ENCODE peak calls at places on chromosomes 7 and 10, in six cellular contexts. A is adrenal gland, B is NCI-H1092 treated with DMSO at 0.1 percent for 48 hours, P is EL, S is tibial nerve, G is NAMALWA. Q is an unnamed sample.
A peak's percentile ranks its signal among the peaks of the same experiment; 100 is the strongest.

GRCh38 chr10:43160067-43160918 is 22.0 kb downstream of the CSGALNACT2 start:
- DNase-seq in A (no peak), B (no peak), P (peak; percentile 77), S (no peak), G (no peak), Q (no peak)

GRCh38 chr7:136911362-136911761 is 42.9 kb downstream of the CHRM2 start:
- DNase-seq in A (no peak), B (no peak), P (peak; percentile 50), S (no peak), G (no peak), Q (no peak)

GRCh38 chr7:117775826-117776623 is 97.2 kb downstream of the CTTNBP2 start:
- DNase-seq in A (no peak), B (no peak), P (no peak), S (no peak), G (no peak), Q (peak; percentile 37)

GRCh38 chr7:98733036-98733435 is 116.0 kb downstream of the NPTX2 start:
- DNase-seq in A (peak; percentile 53), B (peak; percentile 2), P (peak; percentile 38), S (no peak), G (peak; percentile 93), Q (peak; percentile 77)

GRCh38 chr7:50308301-50309129 is 4.0 kb downstream of the IKZF1 start:
- DNase-seq in A (no peak), B (no peak), P (no peak), S (no peak), G (peak; percentile 71), Q (peak; percentile 53)

GRCh38 chr7:131606346-131607290 is 50.2 kb upstream of the PODXL start:
- DNase-seq in A (no peak), B (no peak), P (no peak), S (no peak), G (no peak), Q (no peak)

GRCh38 chr10:81496626-81497025 is 378.4 kb upstream of the NRG3 start:
- DNase-seq in A (no peak), B (no peak), P (no peak), S (no peak), G (no peak), Q (no peak)

GRCh38 chr7:336810-337566 is 47.0 kb downstream of the FOXL3 start:
- DNase-seq in A (no peak), B (no peak), P (no peak), S (no peak), G (no peak), Q (no peak)

GRCh38 chr7:52877240-52877639 is 158.2 kb upstream of the POM121L12 start:
- DNase-seq in A (no peak), B (no peak), P (no peak), S (no peak), G (no peak), Q (no peak)

GRCh38 chr7:96699219-96699871 is 10.3 kb downstream of the SEM1 start:
- DNase-seq in A (no peak), B (no peak), P (no peak), S (no peak), G (no peak), Q (no peak)

GRCh38 chr7:114243019-114243507 is 171.6 kb upstream of the FOXP2 start:
- DNase-seq in A (no peak), B (no peak), P (peak; percentile 0), S (no peak), G (no peak), Q (no peak)

GRCh38 chr7:128697301-128697905 is 25.3 kb downstream of the GARIN1A start:
- DNase-seq in A (no peak), B (no peak), P (peak; percentile 64), S (peak; percentile 21), G (no peak), Q (peak; percentile 80)

GRCh38 chr7:20778063-20778721 is 8.5 kb downstream of the SP8 start:
- DNase-seq in A (no peak), B (peak; percentile 38), P (no peak), S (no peak), G (no peak), Q (no peak)

GRCh38 chr10:127990846-127991542 is 84.1 kb downstream of the PTPRE start:
- DNase-seq in A (no peak), B (no peak), P (peak; percentile 88), S (no peak), G (no peak), Q (no peak)

GRCh38 chr10:131207584-131208532 is 103.7 kb downstream of the TCERG1L start:
- DNase-seq in A (peak; percentile 28), B (no peak), P (no peak), S (no peak), G (no peak), Q (no peak)

GRCh38 chr10:29714096-29714874 is 79.5 kb upstream of the SVIL start:
- DNase-seq in A (peak; percentile 64), B (no peak), P (peak; percentile 81), S (no peak), G (no peak), Q (no peak)

GRCh38 chr10:25170627-25171026 is 4.2 kb upstream of the GPR158 start:
- DNase-seq in A (no peak), B (no peak), P (no peak), S (no peak), G (no peak), Q (no peak)

GRCh38 chr7:73999664-74000420 is 28.1 kb upstream of the ELN start:
- DNase-seq in A (peak; percentile 68), B (no peak), P (peak; percentile 88), S (peak; percentile 64), G (no peak), Q (no peak)

GRCh38 chr7:50832744-50833143 is 50.0 kb upstream of the GRB10 start:
- DNase-seq in A (no peak), B (no peak), P (peak; percentile 65), S (no peak), G (no peak), Q (no peak)

GRCh38 chr10:24208661-24209420 is at the start of gene KIAA1217:
- DNase-seq in A (peak; percentile 77), B (no peak), P (no peak), S (peak; percentile 26), G (peak; percentile 13), Q (peak; percentile 26)

GRCh38 chr7:51318886-51319579 is 2.4 kb upstream of the COBL start:
- DNase-seq in A (peak; percentile 29), B (no peak), P (no peak), S (no peak), G (no peak), Q (no peak)

GRCh38 chr7:118870187-118870586 is 645.7 kb downstream of the ANKRD7 start:
- DNase-seq in A (no peak), B (peak; percentile 34), P (no peak), S (no peak), G (peak; percentile 43), Q (peak; percentile 26)

GRCh38 chr7:155093586-155093985 is 23.5 kb downstream of the HTR5A start:
- DNase-seq in A (no peak), B (no peak), P (no peak), S (no peak), G (no peak), Q (no peak)

GRCh38 chr7:20624666-20625385 is 9.4 kb downstream of the ABCB5 start:
- DNase-seq in A (no peak), B (no peak), P (no peak), S (no peak), G (no peak), Q (no peak)

GRCh38 chr7:31493714-31494181 is 20.1 kb upstream of the ITPRID1 start:
- DNase-seq in A (no peak), B (no peak), P (no peak), S (no peak), G (no peak), Q (no peak)

GRCh38 chr7:47470567-47471357 is 111.1 kb downstream of the TNS3 start:
- DNase-seq in A (no peak), B (peak; percentile 90), P (no peak), S (no peak), G (no peak), Q (no peak)

GRCh38 chr7:33193308-33193864 is 64.0 kb downstream of the BBS9 start:
- DNase-seq in A (no peak), B (no peak), P (no peak), S (no peak), G (peak; percentile 19), Q (peak; percentile 30)

GRCh38 chr10:43045631-43046287 is 31.1 kb upstream of the RET start:
- DNase-seq in A (no peak), B (no peak), P (no peak), S (no peak), G (no peak), Q (no peak)

Q was measured in GM12865.